ENCODE peak calls at places on chromosomes 3 and 15, in nine cellular contexts. O is WERI-Rb-1, W is pancreas, G is tibial artery, B is gastrocnemius medialis, Z is kidney, Q is right lobe of liver, T is uterus, S is BE2C. M is an unnamed sample.

GRCh38 chr15:26083457-26084350 is 220.6 kb upstream of the ATP10A start:
- DNase-seq in O (no peak), W (no peak), G (no peak), B (no peak), Z (no peak), Q (no peak), T (no peak), S (no peak), M (peak; percentile 46)

GRCh38 chr3:160400631-160401150 is 1.2 kb downstream of the SMC4 start:
- DNase-seq in O (peak; percentile 19), W (peak; percentile 43), G (no peak), B (no peak), Z (peak; percentile 79), Q (peak; percentile 62), T (no peak), S (peak; percentile 29), M (peak; percentile 31)

GRCh38 chr15:83613716-83614115 is 40.2 kb upstream of the ADAMTSL3 start:
- DNase-seq in O (no peak), W (peak; percentile 37), G (no peak), B (no peak), Z (no peak), Q (no peak), T (no peak), S (no peak), M (no peak)

GRCh38 chr15:59689626-59690236 is 611 bp upstream of the BNIP2 start:
- DNase-seq in O (peak; percentile 87), W (peak; percentile 87), G (peak; percentile 95), B (peak; percentile 86), Z (peak; percentile 94), Q (peak; percentile 93), T (peak; percentile 76), S (peak; percentile 46), M (peak; percentile 84)

GRCh38 chr3:99969133-99969532 is 145.2 kb downstream of the FILIP1L start:
- DNase-seq in O (no peak), W (no peak), G (no peak), B (no peak), Z (no peak), Q (no peak), T (no peak), S (no peak), M (peak; percentile 85)

GRCh38 chr15:40430271-40430805 is 10.4 kb upstream of the BAHD1 start:
- DNase-seq in O (peak; percentile 72), W (no peak), G (no peak), B (no peak), Z (no peak), Q (no peak), T (no peak), S (no peak), M (peak; percentile 37)

GRCh38 chr3:138114431-138114918 is 933 bp downstream of the DZIP1L start:
- DNase-seq in O (peak; percentile 60), W (no peak), G (no peak), B (no peak), Z (peak; percentile 72), Q (no peak), T (no peak), S (no peak), M (no peak)

GRCh38 chr3:112634786-112635541 is 6.0 kb downstream of the CCDC80 start:
- DNase-seq in O (no peak), W (no peak), G (no peak), B (no peak), Z (no peak), Q (no peak), T (no peak), S (no peak), M (no peak)

GRCh38 chr15:67839929-67840746 is at the start of gene RNU6-1:
- DNase-seq in O (peak; percentile 94), W (peak; percentile 90), G (peak; percentile 94), B (peak; percentile 96), Z (peak; percentile 98), Q (peak; percentile 95), T (peak; percentile 96), S (peak; percentile 93), M (peak; percentile 89)

GRCh38 chr15:67845974-67846373 is 6.1 kb upstream of the RNU6-1 start:
- DNase-seq in O (peak; percentile 46), W (no peak), G (no peak), B (no peak), Z (no peak), Q (no peak), T (no peak), S (no peak), M (no peak)

GRCh38 chr15:67840747-67841634 is 1.1 kb upstream of the RNU6-1 start:
- DNase-seq in O (peak; percentile 46), W (no peak), G (peak; percentile 42), B (no peak), Z (peak; percentile 76), Q (no peak), T (no peak), S (peak; percentile 57), M (no peak)

GRCh38 chr15:67843092-67843501 is 3.3 kb upstream of the RNU6-1 start:
- DNase-seq in O (no peak), W (no peak), G (no peak), B (no peak), Z (no peak), Q (no peak), T (no peak), S (no peak), M (no peak)

DNA sequence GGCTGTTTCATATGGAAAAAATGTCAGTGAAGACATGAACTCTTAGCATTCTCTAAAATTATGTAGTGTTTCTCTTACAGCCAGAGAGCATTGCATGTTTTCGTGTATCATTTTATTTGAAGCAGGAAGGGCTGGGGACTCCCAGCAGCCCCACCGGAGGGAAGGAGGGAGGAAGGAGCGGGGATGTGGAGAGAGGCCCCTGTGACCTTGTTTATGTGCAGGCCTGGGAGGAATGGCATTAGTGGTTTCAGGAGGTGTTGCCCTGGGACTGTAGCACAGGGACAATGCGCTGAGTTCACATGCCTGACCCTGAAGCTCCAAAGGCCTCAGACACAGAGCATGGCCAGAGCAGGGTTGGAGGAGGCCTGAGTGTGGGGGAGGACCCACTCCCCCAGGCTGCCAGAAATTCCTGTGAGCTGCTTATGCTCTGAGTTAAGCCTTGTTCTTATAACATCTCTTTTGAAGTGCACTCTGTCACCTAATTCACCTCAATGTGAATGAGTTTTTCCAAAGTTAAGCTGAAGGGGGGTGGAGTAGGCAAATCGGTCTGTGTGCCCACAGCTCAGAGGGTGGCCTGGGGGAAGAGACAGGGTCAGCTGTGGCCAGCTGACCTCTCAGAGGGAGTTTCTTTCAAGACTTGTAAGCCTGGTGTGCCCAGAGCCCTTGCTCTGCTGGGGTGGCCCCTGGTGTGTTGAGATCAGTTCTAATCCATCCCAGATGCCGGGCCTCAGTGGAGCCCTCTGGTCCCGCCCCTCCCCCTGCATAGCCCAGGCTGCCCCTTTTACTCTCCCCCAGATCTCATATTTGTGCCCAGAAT is 3.9 kb upstream of the RNU6-1 start:
- DNase-seq in O (peak; percentile 70), W (no peak), G (no peak), B (no peak), Z (no peak), Q (no peak), T (peak; percentile 81), S (no peak), M (no peak)
- TF ChIP-seq CTCF in O (no peak), W (no peak), G (no peak), B (no peak), Z (no peak), Q (no peak), T (no peak), S (no peak), M (no peak)

GRCh38 chr3:134485620-134486576 is at the start of the genes ANAPC13 and CEP63:
- DNase-seq in O (peak; percentile 98), W (peak; percentile 96), G (peak; percentile 96), B (peak; percentile 95), Z (peak; percentile 98), Q (peak; percentile 97), T (peak; percentile 91), S (peak; percentile 95), M (peak; percentile 99)

GRCh38 chr3:134485075-134485536 is 679 bp downstream of the ANAPC13 start:
- DNase-seq in O (peak; percentile 26), W (peak; percentile 35), G (no peak), B (no peak), Z (no peak), Q (no peak), T (no peak), S (no peak), M (no peak)

GRCh38 chr3:134482622-134483021 is 3.2 kb downstream of the ANAPC13 start:
- DNase-seq in O (no peak), W (no peak), G (no peak), B (no peak), Z (no peak), Q (no peak), T (no peak), S (no peak), M (no peak)

GRCh38 chr3:134481166-134481565 is 4.6 kb downstream of the ANAPC13 start:
- DNase-seq in O (no peak), W (no peak), G (no peak), B (no peak), Z (no peak), Q (no peak), T (no peak), S (no peak), M (no peak)

GRCh38 chr3:134483195-134483890 is 2.4 kb downstream of the ANAPC13 start:
- DNase-seq in O (no peak), W (no peak), G (no peak), B (no peak), Z (no peak), Q (no peak), T (no peak), S (no peak), M (peak; percentile 89)
- H3K4me3 ChIP-seq in O (no peak overlapping the region), W (no peak overlapping the region), G (no peak overlapping the region), B (no peak overlapping the region), Z (no peak overlapping the region), Q (no peak overlapping the region), T (no peak overlapping the region), S (no peak overlapping the region), M (no peak overlapping the region)

DNA sequence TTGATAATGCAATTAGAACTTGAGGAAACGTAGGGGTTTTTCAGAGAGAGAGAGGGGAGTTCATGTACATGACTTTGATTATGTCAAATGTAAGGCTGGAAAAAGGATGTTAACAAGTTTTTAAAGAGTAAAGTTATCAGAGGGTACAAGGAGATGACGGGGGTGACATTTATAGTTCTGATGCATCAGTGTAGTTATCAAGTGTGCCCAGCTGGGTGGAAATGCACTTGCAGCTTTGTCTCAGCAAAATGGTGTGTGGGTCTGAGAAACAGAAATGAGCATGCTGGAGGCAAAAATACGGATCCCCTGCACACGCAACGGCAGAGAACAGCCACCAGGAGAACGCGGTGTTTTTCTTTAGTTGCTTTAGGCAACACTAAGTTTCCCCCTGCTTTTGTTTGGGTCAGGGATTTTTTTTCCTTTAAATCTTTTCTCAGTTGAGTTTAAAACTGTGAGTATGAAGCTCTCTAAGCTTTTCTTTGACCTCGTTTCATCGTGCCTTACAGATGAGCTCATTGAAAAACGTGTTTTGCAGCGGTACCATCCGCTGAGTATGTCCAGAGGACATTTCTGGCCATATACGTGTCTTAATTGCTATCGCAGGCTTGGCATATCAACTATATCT is 205.4 kb downstream of the PDZRN3 start:
- DNase-seq in O (no peak), W (no peak), G (no peak), B (no peak), Z (no peak), Q (no peak), T (no peak), S (no peak), M (peak; percentile 65)
- TF ChIP-seq CTCF in O (peak; percentile 40), W (no peak), G (no peak), B (no peak), Z (no peak), Q (no peak), T (peak; percentile 41), S (peak; percentile 46), M (no peak)

GRCh38 chr3:78870484-78870883 is 897.3 kb downstream of the ROBO1 start:
- DNase-seq in O (no peak), W (no peak), G (no peak), B (no peak), Z (no peak), Q (no peak), T (no peak), S (no peak), M (no peak)

GRCh38 chr3:78871048-78871447 is 896.8 kb downstream of the ROBO1 start:
- DNase-seq in O (no peak), W (no peak), G (no peak), B (no peak), Z (no peak), Q (no peak), T (no peak), S (no peak), M (no peak)

GRCh38 chr3:78868570-78868969 is 899.2 kb downstream of the ROBO1 start:
- DNase-seq in O (no peak), W (no peak), G (no peak), B (no peak), Z (no peak), Q (no peak), T (no peak), S (no peak), M (no peak)

GRCh38 chr3:78863294-78864203 is 904.2 kb downstream of the ROBO1 start:
- DNase-seq in O (no peak), W (no peak), G (no peak), B (no peak), Z (no peak), Q (no peak), T (no peak), S (no peak), M (no peak)

GRCh38 chr3:78867409-78868372 is 900.1 kb downstream of the ROBO1 start:
- DNase-seq in O (no peak), W (no peak), G (no peak), B (no peak), Z (no peak), Q (no peak), T (no peak), S (no peak), M (no peak)
- H3K4me3 ChIP-seq in O (no peak overlapping the region), W (no peak overlapping the region), G (no peak overlapping the region), B (no peak overlapping the region), Z (no peak overlapping the region), Q (no peak overlapping the region), T (no peak overlapping the region), S (no peak overlapping the region), M (no peak overlapping the region)

M was measured in epithelial cell of esophagus.